ENCODE peak calls at places on chromosomes 4 and X, in five cellular contexts. M is ovary, N is stomach, S is GM12865, I is fibroblast of mammary gland. O is an unnamed sample.

GRCh38 chr4:95219109-95219508 is 329.7 kb downstream of the UNC5C start:
- DNase-seq in M (no peak), N (no peak), S (no peak), I (peak; percentile 86), O (no peak)

GRCh38 chrX:119417842-119418241 is 18.7 kb downstream of the SLC25A43 start:
- DNase-seq in M (no peak), N (no peak), S (peak; percentile 25), I (peak; percentile 22), O (no peak)

GRCh38 chr4:74109894-74110605 is 11.1 kb upstream of the CXCL2 start:
- DNase-seq in M (no peak), N (no peak), S (no peak), I (peak; percentile 98), O (no peak)

GRCh38 chr4:3462790-3463415 is at the start of gene DOK7:
- DNase-seq in M (no peak), N (peak; percentile 69), S (no peak), I (no peak), O (no peak)

GRCh38 chr4:22338806-22339205 is 177.1 kb downstream of the ADGRA3 start:
- DNase-seq in M (no peak), N (peak; percentile 40), S (no peak), I (no peak), O (no peak)

GRCh38 chrX:137998619-137999018 is 432.7 kb downstream of the ZIC3 start:
- DNase-seq in M (no peak), N (no peak), S (no peak), I (no peak), O (no peak)

GRCh38 chr4:30718021-30718888 is 1.9 kb upstream of the PCDH7 start:
- DNase-seq in M (peak; percentile 31), N (peak; percentile 31), S (no peak), I (peak; percentile 35), O (peak; percentile 25)

GRCh38 chr4:154709550-154709949 is 34.2 kb upstream of the LRAT start:
- DNase-seq in M (no peak), N (no peak), S (no peak), I (peak; percentile 34), O (no peak)

GRCh38 chrX:119145241-119145653 is 17.6 kb upstream of the KIAA1210 start:
- DNase-seq in M (no peak), N (no peak), S (peak; percentile 8), I (peak; percentile 37), O (no peak)

GRCh38 chr4:94127707-94128328 is 79.8 kb upstream of the SMARCAD1 start:
- DNase-seq in M (no peak), N (no peak), S (peak; percentile 43), I (peak; percentile 38), O (peak; percentile 29)

GRCh38 chrX:134761788-134762187 is 103.5 kb upstream of the PLAC1 start:
- DNase-seq in M (no peak), N (no peak), S (peak; percentile 26), I (peak; percentile 35), O (peak; percentile 16)
- TF ChIP-seq CTCF in M (no peak), N (no peak), S (peak; percentile 43), I (peak; percentile 43), O (peak; percentile 33)

GRCh38 chr4:171851295-171851694 is 38.1 kb downstream of the GALNTL6 start:
- DNase-seq in M (no peak), N (no peak), S (no peak), I (no peak), O (no peak)

GRCh38 chr4:171846893-171847292 is 33.7 kb downstream of the GALNTL6 start:
- DNase-seq in M (no peak), N (no peak), S (no peak), I (no peak), O (no peak)

GRCh38 chr4:171849823-171850222 is 36.6 kb downstream of the GALNTL6 start:
- DNase-seq in M (no peak), N (no peak), S (no peak), I (no peak), O (no peak)

GRCh38 chr4:171847751-171848150 is 34.5 kb downstream of the GALNTL6 start:
- DNase-seq in M (no peak), N (no peak), S (no peak), I (peak; percentile 53), O (no peak)

DNA sequence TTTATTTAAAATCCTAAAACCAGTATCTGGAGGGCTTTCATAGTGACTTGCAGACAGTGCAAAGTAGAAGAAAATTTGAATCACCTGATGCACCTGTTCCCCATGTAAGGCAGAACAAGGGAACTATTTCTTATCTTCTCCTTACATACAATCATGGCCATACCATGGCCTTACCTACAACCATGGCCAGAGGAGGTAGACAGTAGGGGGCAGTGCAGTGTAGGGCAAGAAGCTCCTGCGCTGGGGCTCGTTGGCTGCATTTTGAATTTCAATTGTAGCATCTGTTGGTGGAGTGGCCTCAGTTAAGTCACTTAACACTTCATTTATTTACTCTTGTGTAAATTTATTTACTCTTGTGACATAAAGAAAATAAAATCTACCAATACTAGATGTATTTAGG is 33.0 kb downstream of the GALNTL6 start:
- DNase-seq in M (no peak), N (peak; percentile 26), S (peak; percentile 79), I (peak; percentile 40), O (peak; percentile 22)
- TF ChIP-seq CTCF in M (no peak), N (no peak), S (peak; percentile 76), I (peak; percentile 50), O (peak; percentile 67)

GRCh38 chr4:140054861-140055260 is 99.1 kb downstream of the MAML3 start:
- DNase-seq in M (no peak), N (no peak), S (no peak), I (no peak), O (no peak)

GRCh38 chr4:140049924-140050681 is 103.9 kb downstream of the MAML3 start:
- DNase-seq in M (no peak), N (no peak), S (peak; percentile 26), I (peak; percentile 35), O (peak; percentile 32)

GRCh38 chr4:140049024-140049923 is 104.7 kb downstream of the MAML3 start:
- DNase-seq in M (peak; percentile 69), N (peak; percentile 49), S (peak; percentile 20), I (peak; percentile 49), O (no peak)

GRCh38 chr4:140053185-140053584 is 100.8 kb downstream of the MAML3 start:
- DNase-seq in M (no peak), N (no peak), S (no peak), I (no peak), O (no peak)

DNA sequence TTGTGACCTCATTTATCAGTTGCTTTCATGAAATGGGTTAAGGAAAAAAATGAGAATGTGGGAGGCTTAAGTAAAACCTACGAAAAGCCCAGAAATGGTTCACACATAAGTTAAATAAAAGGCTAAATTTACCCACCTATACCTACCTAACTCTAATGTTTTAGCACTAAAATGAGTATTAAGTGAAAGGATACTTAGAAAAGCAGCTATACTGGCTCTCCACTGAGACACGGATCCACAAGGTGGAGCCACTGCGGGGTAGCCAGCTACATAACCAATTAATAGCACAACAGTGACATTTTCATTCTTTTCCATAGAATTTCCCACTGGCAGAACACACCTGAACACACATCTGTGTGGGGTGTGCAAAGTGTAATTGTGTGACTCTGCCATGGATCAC is 101.9 kb downstream of the MAML3 start:
- DNase-seq in M (no peak), N (peak; percentile 60), S (peak; percentile 7), I (peak; percentile 58), O (peak; percentile 11)
- TF ChIP-seq CTCF in M (no peak), N (peak; percentile 46), S (peak; percentile 40), I (peak; percentile 82), O (peak; percentile 11)

GRCh38 chr4:110683600-110683999 is 60.7 kb upstream of the PITX2 start:
- DNase-seq in M (no peak), N (no peak), S (no peak), I (no peak), O (no peak)
- TF ChIP-seq CTCF in M (no peak), N (no peak), S (no peak), I (no peak), O (no peak)

GRCh38 chrX:2712890-2713860 is 22.1 kb downstream of the CD99 start:
- DNase-seq in M (no peak), N (no peak), S (no peak), I (no peak), O (no peak)
- TF ChIP-seq CTCF in M (no peak), N (no peak), S (no peak), I (no peak), O (no peak)

GRCh38 chrX:17812763-17813162 is 48.3 kb downstream of the RAI2 start:
- DNase-seq in M (no peak), N (no peak), S (peak; percentile 1), I (peak; percentile 42), O (no peak)
- TF ChIP-seq CTCF in M (no peak), N (peak; percentile 29), S (peak; percentile 45), I (peak; percentile 72), O (peak; percentile 27)

GRCh38 chr4:78213218-78213617 is 156.1 kb downstream of the FRAS1 start:
- DNase-seq in M (no peak), N (peak; percentile 48), S (no peak), I (no peak), O (no peak)
- TF ChIP-seq CTCF in M (no peak), N (no peak), S (no peak), I (no peak), O (no peak)

DNA sequence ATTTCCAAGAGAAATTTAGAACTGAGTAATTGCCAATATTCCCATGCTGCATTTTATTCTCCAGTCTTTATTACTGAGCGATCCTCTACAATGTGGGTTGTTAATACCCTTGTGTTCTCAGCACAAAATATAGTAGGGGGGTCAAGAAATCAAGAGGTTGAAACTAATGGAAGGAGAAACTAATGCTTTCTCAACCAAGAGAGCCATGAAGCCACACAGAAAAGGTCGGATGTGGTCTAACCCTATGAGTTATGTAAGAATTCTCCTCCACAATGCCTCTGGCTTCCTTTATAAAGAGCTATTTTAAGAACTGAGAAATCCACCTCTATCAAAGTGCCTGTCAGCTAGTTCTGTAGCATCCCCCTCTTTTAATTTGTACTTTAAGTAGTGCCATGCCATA is 268.5 kb downstream of the CHIC1 start:
- DNase-seq in M (no peak), N (no peak), S (no peak), I (no peak), O (no peak)
- TF ChIP-seq CTCF in M (no peak), N (no peak), S (no peak), I (no peak), O (no peak)

GRCh38 chr4:139624441-139625130 is 41.0 kb upstream of the MGST2 start:
- DNase-seq in M (no peak), N (no peak), S (no peak), I (no peak), O (no peak)

GRCh38 chr4:139617702-139618490 is 47.7 kb upstream of the MGST2 start:
- DNase-seq in M (no peak), N (no peak), S (peak; percentile 5), I (no peak), O (no peak)

GRCh38 chr4:139625487-139625886 is 40.1 kb upstream of the MGST2 start:
- DNase-seq in M (no peak), N (peak; percentile 66), S (no peak), I (no peak), O (no peak)

GRCh38 chr4:139622856-139623255 is 42.8 kb upstream of the MGST2 start:
- DNase-seq in M (no peak), N (no peak), S (no peak), I (peak; percentile 52), O (no peak)

GRCh38 chr4:139619644-139620043 is 46.0 kb upstream of the MGST2 start:
- DNase-seq in M (no peak), N (no peak), S (peak; percentile 28), I (peak; percentile 42), O (no peak)
- TF ChIP-seq CTCF in M (no peak), N (peak; percentile 43), S (peak; percentile 64), I (peak; percentile 67), O (peak; percentile 30)

GRCh38 chr4:143254479-143255216 is 69.9 kb downstream of the USP38 start:
- DNase-seq in M (no peak), N (no peak), S (peak; percentile 4), I (no peak), O (no peak)
- TF ChIP-seq CTCF in M (no peak), N (no peak), S (peak; percentile 15), I (no peak), O (no peak)

O was measured in GM13976.